ENCODE peak calls at places on chromosomes 3 and 15, in five cellular contexts. M is iris pigment epithelial cell, F is iPS-NIHi11, I is omental fat pad, X is AG20443. W is an unnamed sample.

GRCh38 chr15:26013946-26014345 is 150.8 kb upstream of the ATP10A start:
- DNase-seq in M (no peak), X (peak), I (no peak), F (no peak), W (no peak)

GRCh38 chr3:127475975-127476374 is 114.6 kb downstream of the TPRA1 start:
- DNase-seq in M (no peak), X (no peak), I (no peak), F (no peak), W (no peak)

GRCh38 chr15:60324706-60325438 is 72.9 kb downstream of the ANXA2 start:
- DNase-seq in I (no peak), M (peak), F (no peak), X (no peak), W (no peak)

GRCh38 chr3:80767599-80767998 is 993.8 kb downstream of the GBE1 start:
- DNase-seq in I (no peak), M (no peak), X (no peak), F (no peak), W (no peak)

GRCh38 chr3:30260747-30261146 is 345.7 kb upstream of the TGFBR2 start:
- DNase-seq in X (peak), M (no peak), I (no peak), F (no peak), W (no peak)

GRCh38 chr3:150407818-150408231 is 273 bp upstream of the TSC22D2 start:
- DNase-seq in M (peak), X (no peak), F (no peak), I (peak), W (no peak)

GRCh38 chr15:90915808-90916440 is 12.8 kb downstream of the MAN2A2 start:
- DNase-seq in X (no peak), I (no peak), F (no peak), M (peak), W (no peak)

GRCh38 chr3:43689166-43689565 is 1.6 kb upstream of the ABHD5 start:
- DNase-seq in F (no peak), M (no peak), I (no peak), X (no peak), W (no peak)

GRCh38 chr3:144362126-144362525 is 390.5 kb downstream of the DIPK2A start:
- DNase-seq in M (peak), F (no peak), I (no peak), X (peak), W (no peak)

GRCh38 chr3:38722760-38723568 is 73.5 kb upstream of the SCN5A start:
- DNase-seq in I (no peak), X (peak), M (peak), F (no peak), W (no peak)

GRCh38 chr3:184740509-184741258 is 28.8 kb upstream of the MAGEF1 start:
- DNase-seq in M (peak), F (no peak), I (no peak), X (peak), W (no peak)

GRCh38 chr15:79994651-79995050 is 23.7 kb upstream of the BCL2A1 start:
- DNase-seq in F (no peak), X (no peak), M (peak), I (no peak), W (no peak)

GRCh38 chr15:76483018-76483417 is 146.4 kb downstream of the ISL2 start:
- DNase-seq in I (no peak), M (no peak), X (no peak), F (no peak), W (no peak)

GRCh38 chr3:184748219-184749135 is 36.6 kb upstream of the MAGEF1 start:
- DNase-seq in I (no peak), F (peak), X (peak), M (no peak), W (peak)

GRCh38 chr3:188153498-188153948 is 434 bp upstream of the LPP start:
- DNase-seq in I (no peak), M (peak), F (peak), X (peak), W (peak)

GRCh38 chr3:31278532-31278931 is 254.2 kb upstream of the STT3B start:
- DNase-seq in M (no peak), I (no peak), X (no peak), F (no peak), W (peak)

GRCh38 chr3:50124363-50125226 is 30.5 kb upstream of the SEMA3F start:
- DNase-seq in I (no peak), X (peak), M (no peak), F (peak), W (no peak)

GRCh38 chr3:46208167-46208704 is at the start of gene CCR1:
- DNase-seq in M (peak), F (peak), I (no peak), X (peak), W (no peak)

GRCh38 chr3:194851941-194852340 is 166.3 kb downstream of the FAM43A start:
- DNase-seq in F (no peak), I (no peak), X (no peak), M (no peak), W (no peak)

GRCh38 chr15:65641723-65642475 is 20.2 kb downstream of the SLC24A1 start:
- DNase-seq in M (no peak), X (no peak), F (no peak), I (no peak), W (peak)

W was measured in dermis microvascular lymphatic vessel endothelial cell.